ENCODE peak calls at places on chromosome 22, in eight cellular contexts. One of them, this sample, is unnamed.

GRCh38 chr22:37455896-37456295 is 28.6 kb upstream of the ELFN2 start:
- DNase-seq in kidney: no peak
- DNase-seq in endothelial cell: no peak
- DNase-seq in HEK293T: no peak
- DNase-seq in caudate nucleus: no peak
- DNase-seq in mucosa of descending colon: no peak
- DNase-seq in activated CD4-positive, alpha-beta T cell treated with anti-CD3 and anti-CD28 coated beads, Interleukin-2, amount 50 U/mL, for 1 hour: no peak
- DNase-seq in GDM1: no peak
- DNase-seq in this sample: no peak

GRCh38 chr22:46132830-46133587 is 17.3 kb upstream of the PPARA start:
- DNase-seq in mucosa of descending colon: no peak
- DNase-seq in endothelial cell: no peak
- DNase-seq in caudate nucleus: no peak
- DNase-seq in GDM1: no peak
- DNase-seq in kidney: peak
- DNase-seq in activated CD4-positive, alpha-beta T cell treated with anti-CD3 and anti-CD28 coated beads, Interleukin-2, amount 50 U/mL, for 1 hour: no peak
- DNase-seq in HEK293T: no peak
- DNase-seq in this sample: no peak

GRCh38 chr22:45170001-45170466 is 6.3 kb downstream of the NUP50 start:
- DNase-seq in caudate nucleus: no peak
- DNase-seq in HEK293T: no peak
- DNase-seq in activated CD4-positive, alpha-beta T cell treated with anti-CD3 and anti-CD28 coated beads, Interleukin-2, amount 50 U/mL, for 1 hour: peak
- DNase-seq in endothelial cell: no peak
- DNase-seq in mucosa of descending colon: no peak
- DNase-seq in kidney: no peak
- DNase-seq in GDM1: no peak
- DNase-seq in this sample: no peak

GRCh38 chr22:17429516-17429915 is 60.3 kb downstream of the CECR2 start:
- DNase-seq in endothelial cell: no peak
- DNase-seq in kidney: no peak
- DNase-seq in mucosa of descending colon: no peak
- DNase-seq in caudate nucleus: no peak
- DNase-seq in activated CD4-positive, alpha-beta T cell treated with anti-CD3 and anti-CD28 coated beads, Interleukin-2, amount 50 U/mL, for 1 hour: no peak
- DNase-seq in GDM1: no peak
- DNase-seq in HEK293T: no peak
- DNase-seq in this sample: no peak

GRCh38 chr22:46415816-46416536 is 80.5 kb downstream of the TRMU start:
- DNase-seq in kidney: no peak
- DNase-seq in activated CD4-positive, alpha-beta T cell treated with anti-CD3 and anti-CD28 coated beads, Interleukin-2, amount 50 U/mL, for 1 hour: no peak
- DNase-seq in mucosa of descending colon: no peak
- DNase-seq in HEK293T: no peak
- DNase-seq in GDM1: no peak
- DNase-seq in endothelial cell: no peak
- DNase-seq in caudate nucleus: no peak
- DNase-seq in this sample: no peak

GRCh38 chr22:25748140-25748539 is 6.2 kb downstream of the MYO18B start:
- DNase-seq in caudate nucleus: no peak
- DNase-seq in HEK293T: no peak
- DNase-seq in GDM1: no peak
- DNase-seq in kidney: no peak
- DNase-seq in endothelial cell: no peak
- DNase-seq in activated CD4-positive, alpha-beta T cell treated with anti-CD3 and anti-CD28 coated beads, Interleukin-2, amount 50 U/mL, for 1 hour: no peak
- DNase-seq in mucosa of descending colon: no peak
- DNase-seq in this sample: no peak

GRCh38 chr22:31917227-31917921 is 27.0 kb upstream of the YWHAH start:
- DNase-seq in mucosa of descending colon: peak
- DNase-seq in GDM1: no peak
- DNase-seq in HEK293T: no peak
- DNase-seq in activated CD4-positive, alpha-beta T cell treated with anti-CD3 and anti-CD28 coated beads, Interleukin-2, amount 50 U/mL, for 1 hour: no peak
- DNase-seq in caudate nucleus: no peak
- DNase-seq in kidney: no peak
- DNase-seq in endothelial cell: no peak
- DNase-seq in this sample: no peak

GRCh38 chr22:21904250-21904789 is 36.9 kb upstream of the MAPK1 start:
- DNase-seq in activated CD4-positive, alpha-beta T cell treated with anti-CD3 and anti-CD28 coated beads, Interleukin-2, amount 50 U/mL, for 1 hour: no peak
- DNase-seq in caudate nucleus: no peak
- DNase-seq in mucosa of descending colon: no peak
- DNase-seq in kidney: no peak
- DNase-seq in HEK293T: peak
- DNase-seq in endothelial cell: no peak
- DNase-seq in GDM1: no peak
- DNase-seq in this sample: no peak

GRCh38 chr22:26634189-26634588 is 12.4 kb downstream of the CRYBA4 start:
- DNase-seq in kidney: no peak
- DNase-seq in endothelial cell: no peak
- DNase-seq in caudate nucleus: no peak
- DNase-seq in mucosa of descending colon: no peak
- DNase-seq in GDM1: no peak
- DNase-seq in HEK293T: no peak
- DNase-seq in activated CD4-positive, alpha-beta T cell treated with anti-CD3 and anti-CD28 coated beads, Interleukin-2, amount 50 U/mL, for 1 hour: no peak
- DNase-seq in this sample: no peak

GRCh38 chr22:39469681-39470461 is 13.1 kb downstream of the MGAT3 start:
- DNase-seq in HEK293T: no peak
- DNase-seq in GDM1: no peak
- DNase-seq in mucosa of descending colon: no peak
- DNase-seq in caudate nucleus: peak
- DNase-seq in kidney: no peak
- DNase-seq in endothelial cell: no peak
- DNase-seq in activated CD4-positive, alpha-beta T cell treated with anti-CD3 and anti-CD28 coated beads, Interleukin-2, amount 50 U/mL, for 1 hour: no peak
- DNase-seq in this sample: no peak

GRCh38 chr22:46589141-46589748 is 30.9 kb upstream of the GRAMD4 start:
- DNase-seq in caudate nucleus: no peak
- DNase-seq in endothelial cell: no peak
- DNase-seq in HEK293T: no peak
- DNase-seq in activated CD4-positive, alpha-beta T cell treated with anti-CD3 and anti-CD28 coated beads, Interleukin-2, amount 50 U/mL, for 1 hour: no peak
- DNase-seq in kidney: peak
- DNase-seq in mucosa of descending colon: no peak
- DNase-seq in GDM1: no peak
- DNase-seq in this sample: no peak

GRCh38 chr22:38228326-38228872 is 26.6 kb downstream of the MAFF start:
- DNase-seq in mucosa of descending colon: no peak
- DNase-seq in GDM1: no peak
- DNase-seq in HEK293T: no peak
- DNase-seq in kidney: no peak
- DNase-seq in endothelial cell: no peak
- DNase-seq in activated CD4-positive, alpha-beta T cell treated with anti-CD3 and anti-CD28 coated beads, Interleukin-2, amount 50 U/mL, for 1 hour: no peak
- DNase-seq in caudate nucleus: no peak
- DNase-seq in this sample: no peak

GRCh38 chr22:43289976-43290663 is 53.1 kb downstream of the SCUBE1 start:
- DNase-seq in GDM1: no peak
- DNase-seq in HEK293T: no peak
- DNase-seq in endothelial cell: no peak
- DNase-seq in mucosa of descending colon: no peak
- DNase-seq in activated CD4-positive, alpha-beta T cell treated with anti-CD3 and anti-CD28 coated beads, Interleukin-2, amount 50 U/mL, for 1 hour: no peak
- DNase-seq in caudate nucleus: no peak
- DNase-seq in kidney: no peak
- DNase-seq in this sample: no peak

This sample was measured in progenitor cell of endocrine pancreas.